ENCODE peak calls at places on chromosomes 5 and 9, in four cellular contexts. N is astrocyte, R is stomach, T is BE2C. F is an unnamed sample. For H3K9me3, the result is how much of the 10 kb centered on the place peaks cover.

GRCh38 chr9:113463418-113464285 is at the start of gene RGS3:
- DNase-seq in R (peak), N (peak), T (peak), F (no peak)

GRCh38 chr9:130938652-130939404 is at the start of gene FIBCD1:
- DNase-seq in T (peak), R (no peak), N (peak), F (peak)

GRCh38 chr9:74940600-74940999 is 12.1 kb downstream of the C9orf40 start:
- DNase-seq in T (no peak), R (no peak), N (no peak), F (no peak)

GRCh38 chr9:20707708-20708107 is 23.6 kb downstream of the FOCAD start:
- DNase-seq in R (no peak), N (no peak), T (no peak), F (no peak)

GRCh38 chr5:13601152-13601551 is 343.3 kb downstream of the DNAH5 start:
- DNase-seq in N (peak), R (no peak), T (no peak), F (no peak)

GRCh38 chr5:164013077-164013670 is 507.8 kb downstream of the MAT2B start:
- DNase-seq in N (peak), T (peak), R (peak), F (peak)

GRCh38 chr5:139251281-139251687 is 42.3 kb upstream of the MATR3 start:
- DNase-seq in R (no peak), T (no peak), N (no peak), F (no peak)

GRCh38 chr5:40221796-40222195 is 457.9 kb upstream of the PTGER4 start:
- DNase-seq in T (no peak), R (no peak), N (peak), F (peak)

GRCh38 chr5:39765381-39765780 is 340.6 kb upstream of the DAB2 start:
- DNase-seq in T (no peak), R (no peak), N (peak), F (no peak)

GRCh38 chr5:115440782-115441451 is 103.7 kb downstream of the FEM1C start:
- DNase-seq in R (no peak), N (no peak), T (no peak), F (no peak)

GRCh38 chr9:101737705-101738565 is 512 bp downstream of the GRIN3A start:
- DNase-seq in R (no peak), N (no peak), T (peak), F (peak)

GRCh38 chr9:136614967-136615623 is 47.6 kb upstream of the EGFL7 start:
- DNase-seq in N (no peak), T (no peak), R (no peak), F (no peak)

GRCh38 chr5:117805058-117805457 is 1183.3 kb downstream of the DTWD2 start:
- DNase-seq in R (no peak), T (no peak), N (no peak), F (no peak)

GRCh38 chr5:54835642-54836041 is 149.8 kb downstream of the ESM1 start:
- DNase-seq in R (no peak), N (peak), T (no peak), F (no peak)

GRCh38 chr5:926416-927171 is 33.9 kb downstream of the TRIP13 start:
- DNase-seq in R (no peak), N (peak), T (peak), F (no peak)

GRCh38 chr5:130112246-130112645 is 208.0 kb downstream of the CHSY3 start:
- DNase-seq in N (no peak), T (no peak), R (no peak), F (no peak)

GRCh38 chr9:77455312-77455927 is 192.7 kb downstream of the GNA14 start:
- DNase-seq in R (peak), T (peak), N (no peak), F (no peak)

GRCh38 chr5:96934291-96934694 is 1.6 kb upstream of the LNPEP start:
- DNase-seq in T (no peak), N (peak), R (no peak), F (no peak)

GRCh38 chr9:87639949-87640348 is 86.0 kb upstream of the CTSL start:
- DNase-seq in N (no peak), T (no peak), R (no peak), F (no peak)

GRCh38 chr9:113602126-113603119 is 138.9 kb downstream of the RGS3 start:
- DNase-seq in T (peak), R (peak), N (peak), F (peak)

DNA sequence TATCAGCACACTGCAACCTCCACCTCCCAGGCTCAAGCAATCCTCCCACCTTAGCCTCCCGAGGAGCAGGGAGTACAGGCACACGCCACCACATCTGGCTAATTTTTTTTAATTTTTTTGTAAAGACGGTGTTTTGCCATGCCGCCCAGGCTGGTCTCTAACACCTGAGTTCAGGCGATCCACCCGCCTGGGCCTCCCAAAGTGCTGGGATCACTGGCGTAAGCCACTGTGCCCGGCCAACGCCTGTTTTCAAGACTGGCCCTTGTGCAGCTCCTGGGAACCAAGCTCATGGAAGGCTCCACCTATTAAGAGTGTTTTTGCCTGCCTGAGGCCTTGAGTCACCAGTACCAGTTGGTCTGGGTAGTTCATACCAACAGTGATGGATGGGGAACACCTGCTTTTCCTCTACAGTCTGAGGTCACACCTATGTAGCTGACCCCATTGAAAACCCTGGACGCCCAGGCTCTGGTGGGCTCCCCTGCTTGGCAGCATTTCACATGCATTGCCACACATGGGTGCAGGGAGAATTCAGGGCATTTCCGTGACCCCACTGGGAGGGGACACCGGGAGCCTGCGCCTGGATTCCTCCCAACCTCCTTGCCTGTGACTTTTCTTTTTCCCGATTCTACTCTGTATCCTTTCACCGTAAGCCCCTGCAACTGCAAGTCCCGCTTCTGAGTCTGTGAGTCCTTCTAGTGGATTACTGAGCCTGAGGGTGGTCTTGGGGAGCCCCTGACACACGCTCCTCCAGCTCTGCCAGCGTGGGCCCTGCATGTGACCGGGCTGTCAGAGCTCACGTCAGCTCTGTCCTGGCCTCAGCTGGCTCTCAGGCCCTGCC is 63.5 kb downstream of the ZNF354C start:
- DNase-seq in R (peak), N (no peak), T (no peak), F (no peak)
- H3K9me3 ChIP-seq in R (half or more), N (under half), T (under half), F (under half)

DNA sequence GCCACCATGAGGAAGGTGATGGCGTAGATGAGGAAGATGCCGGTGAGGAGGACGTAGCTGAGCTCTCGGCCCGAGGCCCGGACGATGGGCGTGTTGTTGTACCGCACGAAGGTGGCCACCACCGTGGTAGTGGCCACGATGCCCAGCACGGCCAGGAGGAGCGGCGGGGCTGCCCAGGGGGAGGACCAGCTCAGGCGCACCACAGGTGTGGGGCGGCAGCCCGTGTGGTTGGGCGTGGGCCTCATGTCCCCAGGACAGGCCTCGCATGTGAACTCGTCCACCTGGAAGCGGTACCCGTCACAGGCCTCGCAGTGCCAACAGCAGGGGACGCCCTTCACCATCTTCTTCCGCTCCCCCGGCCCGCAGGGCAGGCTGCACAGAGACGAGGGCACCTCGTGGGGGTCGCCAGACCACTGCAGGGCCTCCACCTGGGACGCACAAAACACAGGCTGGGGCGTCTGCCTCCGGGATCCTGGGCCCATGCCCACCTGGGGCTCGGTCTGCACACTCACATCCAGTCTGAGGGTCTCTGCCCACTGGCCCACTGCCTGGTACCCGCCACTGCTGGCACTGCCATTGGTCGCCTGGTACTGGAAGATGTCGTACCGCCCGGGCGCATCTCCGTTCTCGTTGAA is 8.7 kb downstream of the GRM6 start:
- DNase-seq in N (no peak), T (no peak), R (no peak), F (no peak)
- H3K9me3 ChIP-seq in N (half or more), T (under half), R (half or more), F (under half)

GRCh38 chr5:150912312-150912814 is 7.6 kb upstream of the ZNF300 start:
- DNase-seq in T (no peak), N (no peak), R (no peak), F (no peak)
- H3K9me3 ChIP-seq in T (under half), N (under half), R (half or more), F (under half)

DNA sequence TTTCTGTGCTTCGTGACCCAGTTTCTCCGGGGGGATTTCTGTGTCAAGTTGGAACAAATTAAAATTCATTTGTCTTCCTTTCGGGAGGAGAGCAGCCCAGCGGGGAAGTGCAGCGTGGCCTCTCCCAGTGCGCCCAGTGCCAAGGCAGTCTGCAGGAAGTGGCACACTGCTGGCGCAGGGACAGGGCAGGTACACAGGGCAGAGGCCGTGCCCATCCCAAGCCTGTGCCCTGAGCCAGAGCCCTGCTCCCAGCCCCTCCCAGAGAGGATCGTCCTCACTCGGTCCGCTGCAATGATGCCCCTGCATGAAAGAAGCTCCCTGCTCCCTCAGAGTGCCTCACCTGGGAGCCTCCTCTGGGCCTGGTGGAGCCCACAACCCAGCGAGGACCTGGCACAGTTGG is 82.4 kb upstream of the PPP1R26 start:
- DNase-seq in T (no peak), N (no peak), R (no peak), F (no peak)
- H3K9me3 ChIP-seq in T (under half), N (under half), R (under half), F (under half)

GRCh38 chr9:92982130-92982529 is 34.8 kb downstream of the FGD3 start:
- DNase-seq in T (no peak), N (no peak), R (no peak), F (no peak)

GRCh38 chr9:92980085-92980745 is 32.9 kb downstream of the FGD3 start:
- DNase-seq in N (no peak), T (no peak), R (no peak), F (peak)

GRCh38 chr9:92984976-92985375 is 37.7 kb downstream of the FGD3 start:
- DNase-seq in N (no peak), R (no peak), T (no peak), F (no peak)

GRCh38 chr9:92986175-92987110 is 39.1 kb downstream of the FGD3 start:
- DNase-seq in T (peak), N (no peak), R (no peak), F (no peak)

GRCh38 chr9:92983984-92984589 is 36.8 kb downstream of the FGD3 start:
- DNase-seq in T (no peak), N (no peak), R (no peak), F (no peak)
- H3K9me3 ChIP-seq in T (under half), N (under half), R (under half), F (under half)

DNA sequence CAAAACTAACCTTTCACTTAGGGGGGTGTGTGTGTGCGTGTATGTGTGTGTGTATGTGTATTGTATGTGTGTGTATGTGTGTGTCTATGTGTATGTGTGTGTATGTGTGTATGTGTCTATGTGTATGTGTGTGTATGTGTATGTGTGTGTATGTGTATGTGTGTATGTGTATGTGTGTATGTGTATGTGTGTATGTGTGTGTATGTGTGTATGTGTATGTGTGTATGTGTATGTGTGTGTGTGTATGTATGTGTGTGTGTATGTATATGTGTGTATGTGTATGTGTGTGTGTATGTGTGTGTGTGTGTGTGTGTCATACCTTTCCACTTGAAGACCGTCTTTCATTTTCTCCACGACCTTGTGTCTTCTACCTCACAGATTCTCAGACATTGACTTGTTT is 20.8 kb upstream of the FLT4 start:
- DNase-seq in T (no peak), R (no peak), N (no peak), F (no peak)
- H3K9me3 ChIP-seq in T (under half), R (under half), N (under half), F (under half)

DNA sequence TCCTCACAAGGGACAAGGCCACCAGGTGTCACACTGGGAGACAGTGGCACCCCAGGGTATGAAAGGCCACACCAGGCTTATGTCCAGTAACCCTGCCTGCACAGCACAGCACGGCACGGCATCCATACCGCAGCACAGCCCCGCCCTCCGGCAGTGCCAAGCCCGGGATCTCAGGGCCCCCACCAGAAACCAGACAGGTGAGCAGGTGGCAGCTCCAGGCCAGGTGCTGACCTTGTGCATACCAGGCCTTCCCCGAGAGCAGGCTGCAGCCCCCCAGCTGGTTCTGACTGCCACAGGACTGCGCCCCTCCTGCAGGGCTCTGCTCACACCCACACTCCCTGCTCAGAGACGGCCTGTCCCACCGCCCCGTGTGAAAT is 56.5 kb downstream of the ADAMTS2 start:
- DNase-seq in R (no peak), N (no peak), T (peak), F (no peak)
- H3K9me3 ChIP-seq in R (under half), N (under half), T (under half), F (under half)

DNA sequence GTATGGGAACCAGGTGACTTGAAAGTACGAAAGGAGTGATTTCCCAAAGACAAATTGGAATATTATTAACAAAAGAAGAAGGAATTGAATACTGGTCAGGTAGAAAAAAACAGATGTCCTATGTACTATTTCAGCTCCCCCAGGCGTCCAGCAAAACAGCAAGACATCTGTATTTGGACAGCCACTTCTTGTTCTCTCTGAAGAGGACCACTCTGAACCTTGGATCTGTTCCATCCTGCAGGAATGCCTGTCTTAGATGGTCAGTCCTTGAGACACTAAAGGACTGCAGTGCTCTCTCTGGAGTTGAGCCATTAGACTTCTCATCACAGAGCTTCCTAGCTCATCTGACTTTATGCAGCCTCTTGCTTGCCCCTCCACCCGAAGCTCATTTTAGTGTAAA is 74.4 kb upstream of the RARS1 start:
- DNase-seq in N (no peak), R (no peak), T (no peak), F (no peak)
- H3K9me3 ChIP-seq in N (under half), R (under half), T (under half), F (under half)

F was measured in MG63.